ENCODE peak calls at places on chromosomes 4 and X, in six cellular contexts. R, G, D, E, W and I are unnamed samples.

GRCh38 chrX:66030505-66031317 is 9.2 kb downstream of the VSIG4 start:
- DNase-seq in D (peak; percentile 41), E (peak; percentile 0), R (no peak), G (peak; percentile 7), W (no peak), I (peak; percentile 61)

GRCh38 chr4:163816494-163816893 is 322.0 kb downstream of the TMA16 start:
- DNase-seq in G (no peak), D (no peak), W (no peak), R (no peak), E (no peak), I (no peak)

GRCh38 chr4:93897559-93897958 is 69.0 kb downstream of the ATOH1 start:
- DNase-seq in R (no peak), G (peak; percentile 35), W (no peak), E (peak; percentile 3), D (no peak), I (no peak)

GRCh38 chr4:73597594-73597993 is 22.6 kb downstream of the RASSF6 start:
- DNase-seq in D (no peak), E (no peak), W (no peak), G (no peak), R (no peak), I (no peak)

GRCh38 chr4:26858947-26859401 is 1.7 kb upstream of the STIM2 start:
- DNase-seq in E (no peak), R (no peak), W (no peak), G (no peak), D (no peak), I (no peak)

GRCh38 chrX:23726196-23726595 is 16.9 kb downstream of the ACOT9 start:
- DNase-seq in G (no peak), W (no peak), D (no peak), E (no peak), R (no peak), I (no peak)

GRCh38 chr4:181966084-181966483 is 277.1 kb upstream of the TENM3 start:
- DNase-seq in R (no peak), G (peak; percentile 40), E (no peak), D (no peak), W (no peak), I (no peak)

GRCh38 chr4:38870098-38870850 is 2.7 kb downstream of the FAM114A1 start:
- DNase-seq in G (no peak), D (no peak), W (no peak), E (no peak), R (no peak), I (no peak)

GRCh38 chr4:188439641-188440311 is 300.5 kb downstream of the TRIML1 start:
- DNase-seq in W (no peak), D (no peak), R (no peak), G (peak; percentile 29), E (no peak), I (no peak)

GRCh38 chr4:174016251-174016650 is 267.2 kb downstream of the FBXO8 start:
- DNase-seq in E (no peak), D (no peak), R (no peak), G (no peak), W (no peak), I (no peak)

GRCh38 chr4:148284526-148285193 is 157.6 kb downstream of the NR3C2 start:
- DNase-seq in E (no peak), R (no peak), W (no peak), D (no peak), G (peak; percentile 22), I (no peak)

DNA sequence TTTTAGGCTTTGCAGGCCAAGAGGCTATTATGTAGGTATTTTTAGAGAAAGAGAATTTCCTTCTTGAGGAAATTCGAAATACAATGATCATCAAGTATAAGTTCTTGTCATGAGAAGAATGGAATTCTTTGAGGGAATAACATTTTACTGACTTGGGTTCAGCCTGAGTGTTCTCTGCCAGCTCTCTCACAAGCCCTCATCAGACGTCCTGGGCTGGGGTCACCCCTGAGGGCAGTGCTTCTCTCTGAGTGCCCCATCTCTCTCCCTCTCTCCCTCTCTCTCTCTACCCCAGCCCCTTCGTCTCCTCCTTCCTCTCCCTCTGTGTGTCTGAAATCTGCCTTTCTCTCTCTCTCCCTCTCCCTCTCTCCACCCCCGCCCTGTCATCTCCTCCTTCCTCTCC is 241.6 kb upstream of the PSAPL1 start:
- DNase-seq in G (no peak), E (no peak), D (no peak), W (no peak), R (no peak), I (no peak)
- TF ChIP-seq GABPA in G (no peak), E (no peak), D (no peak), W (no peak), R (no peak), I (no peak)

GRCh38 chr4:154045086-154045485 is 256.2 kb upstream of the SFRP2 start:
- DNase-seq in G (no peak), R (no peak), E (no peak), W (no peak), D (no peak), I (no peak)

GRCh38 chr4:154039435-154040061 is 250.7 kb upstream of the SFRP2 start:
- DNase-seq in W (no peak), D (no peak), G (no peak), R (no peak), E (no peak), I (no peak)

GRCh38 chr4:154036856-154037255 is 248.0 kb upstream of the SFRP2 start:
- DNase-seq in G (no peak), R (no peak), E (no peak), D (no peak), W (no peak), I (no peak)

GRCh38 chr4:154044118-154044517 is 255.2 kb upstream of the SFRP2 start:
- DNase-seq in R (no peak), G (no peak), D (no peak), E (no peak), W (no peak), I (no peak)

GRCh38 chr4:154041595-154042086 is 252.8 kb upstream of the SFRP2 start:
- DNase-seq in D (no peak), W (no peak), G (no peak), R (no peak), E (no peak), I (no peak)
- TF ChIP-seq POLR2AphosphoS5 in D (no peak), W (no peak), G (no peak), R (no peak), E (no peak), I (no peak)

GRCh38 chr4:139129206-139129605 is 47.8 kb downstream of the ELF2 start:
- DNase-seq in W (no peak), R (no peak), E (no peak), G (no peak), D (no peak), I (no peak)
- TF ChIP-seq GABPA in W (no peak), R (no peak), E (no peak), G (no peak), D (no peak), I (no peak)

DNA sequence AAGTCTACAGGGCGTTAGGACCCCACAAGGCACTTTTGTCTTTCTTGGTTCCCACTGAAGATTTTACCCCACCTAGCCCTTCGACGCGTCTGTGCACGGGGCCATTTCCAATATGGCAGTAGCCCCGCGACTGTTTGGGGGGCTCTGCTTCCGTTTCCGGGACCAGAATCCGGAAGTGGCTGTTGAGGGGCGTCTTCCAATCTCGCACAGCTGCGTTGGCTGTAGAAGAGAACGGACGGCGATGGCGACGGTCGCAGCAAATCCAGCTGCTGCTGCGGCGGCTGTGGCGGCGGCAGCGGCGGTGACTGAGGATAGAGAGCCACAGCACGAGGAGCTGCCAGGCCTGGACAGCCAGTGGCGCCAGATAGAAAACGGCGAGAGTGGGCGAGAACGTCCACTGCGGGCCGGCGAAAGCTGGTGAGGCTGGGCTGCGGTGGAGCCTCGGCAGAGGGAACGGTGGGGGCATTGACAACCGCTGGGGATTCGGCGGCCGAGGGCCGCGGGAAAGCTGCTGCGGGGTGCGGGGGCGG is at the start of gene USP11:
- DNase-seq in G (peak; percentile 78), E (peak; percentile 47), W (no peak), R (no peak), D (peak; percentile 28), I (peak; percentile 21)
- TF ChIP-seq POLR2AphosphoS5 in G (peak; percentile 80), E (peak; percentile 77), W (no peak), R (peak; percentile 79), D (no peak), I (no peak)

GRCh38 chr4:115711575-115711974 is 598.2 kb upstream of the NDST4 start:
- DNase-seq in E (no peak), R (no peak), D (no peak), W (no peak), G (no peak), I (no peak)
- TF ChIP-seq GABPA in E (no peak), R (no peak), D (no peak), W (no peak), G (no peak), I (no peak)

GRCh38 chr4:47104986-47105385 is 73.6 kb downstream of the GABRB1 start:
- DNase-seq in E (no peak), D (no peak), R (no peak), G (no peak), W (no peak), I (no peak)

GRCh38 chr4:47106561-47106960 is 75.2 kb downstream of the GABRB1 start:
- DNase-seq in E (no peak), W (no peak), D (no peak), R (no peak), G (no peak), I (no peak)

DNA sequence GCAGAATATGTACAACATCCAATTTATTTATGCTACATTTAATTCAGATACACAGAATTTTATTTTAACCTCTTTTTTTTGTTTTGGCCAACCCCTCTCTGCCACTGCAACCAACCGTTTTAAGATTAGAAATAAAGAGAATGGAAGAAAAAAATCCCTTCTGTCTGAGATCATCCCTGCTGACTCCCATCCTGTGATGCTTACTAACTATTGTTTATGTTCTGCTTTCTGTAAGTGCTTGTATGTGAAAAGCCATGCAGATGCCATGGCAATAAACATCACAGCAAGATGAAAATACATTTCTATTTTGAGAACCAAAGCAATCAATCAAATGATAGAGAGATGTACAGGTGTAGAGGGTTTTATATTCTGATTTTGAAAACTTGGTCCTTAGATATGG is 70.1 kb downstream of the GABRB1 start:
- DNase-seq in E (no peak), R (no peak), D (no peak), G (no peak), W (no peak), I (no peak)
- TF ChIP-seq POLR2AphosphoS5 in E (no peak), R (no peak), D (no peak), G (no peak), W (no peak), I (no peak)